ENCODE peak calls at places on chromosomes 13 and 19, in seven cellular contexts. I is H1, V is SK-N-SH, A is K562, X is HCT116, M is HepG2, N is GM12878. Y is an unnamed sample.
A peak's percentile ranks its signal among the peaks of the same experiment; 100 is the strongest.

GRCh38 chr13:36914648-36915047 is 5.4 kb downstream of the SMAD9 start:
- DNase-seq in N (no peak), V (no peak), M (no peak), X (no peak), A (no peak), I (no peak), Y (no peak)

GRCh38 chr13:43614063-43614462 is 172.7 kb downstream of the ENOX1 start:
- DNase-seq in X (no peak), M (no peak), N (no peak), I (no peak), A (no peak), V (no peak), Y (no peak)

GRCh38 chr19:35517342-35517741 is 3.9 kb upstream of the DMKN start:
- DNase-seq in X (no peak), N (no peak), I (no peak), A (no peak), M (no peak), V (no peak), Y (no peak)

GRCh38 chr13:104823071-104823470 is 1712.4 kb downstream of the EFNB2 start:
- DNase-seq in X (no peak), A (no peak), M (no peak), V (no peak), N (no peak), I (no peak), Y (no peak)

GRCh38 chr19:8302734-8303133 is 5.4 kb downstream of the CD320 start:
- DNase-seq in M (no peak), I (peak; percentile 38), N (no peak), V (no peak), A (no peak), X (no peak), Y (no peak)

GRCh38 chr13:20156711-20157110 is 4.1 kb downstream of the GJA3 start:
- DNase-seq in A (no peak), I (no peak), N (no peak), X (no peak), V (no peak), M (no peak), Y (no peak)

GRCh38 chr13:50125306-50125555 is 110.0 kb downstream of the KCNRG start:
- DNase-seq in I (no peak), V (no peak), A (no peak), N (no peak), X (no peak), M (no peak), Y (no peak)

GRCh38 chr13:55234311-55234710 is 1906.4 kb upstream of the PRR20A start:
- DNase-seq in X (no peak), N (no peak), A (no peak), I (no peak), V (no peak), M (no peak), Y (no peak)

GRCh38 chr19:4676955-4677731 is 7.0 kb upstream of the MYDGF start:
- DNase-seq in A (peak; percentile 79), V (peak; percentile 69), N (no peak), X (peak; percentile 83), I (peak; percentile 91), M (peak; percentile 69), Y (peak; percentile 70)

GRCh38 chr19:30676990-30677679 is 305.0 kb downstream of the ZNF536 start:
- DNase-seq in A (no peak), M (no peak), X (no peak), I (no peak), V (no peak), N (no peak), Y (no peak)

GRCh38 chr13:41058229-41059070 is 2.9 kb upstream of the WBP4 start:
- DNase-seq in N (no peak), A (no peak), X (no peak), M (no peak), V (no peak), I (no peak), Y (no peak)

GRCh38 chr19:19514215-19514633 is 1.1 kb downstream of the TSSK6 start:
- DNase-seq in A (no peak), N (no peak), M (no peak), X (no peak), V (no peak), I (no peak), Y (no peak)

GRCh38 chr19:45139286-45140143 is 21.3 kb downstream of the NKPD1 start:
- DNase-seq in A (no peak), I (no peak), N (no peak), X (no peak), M (no peak), V (no peak), Y (no peak)

GRCh38 chr13:109761695-109762094 is 24.7 kb downstream of the IRS2 start:
- DNase-seq in V (no peak), N (no peak), M (no peak), A (no peak), I (no peak), X (no peak), Y (no peak)

GRCh38 chr13:74574964-74575728 is 440.9 kb upstream of the KLF12 start:
- DNase-seq in X (no peak), M (no peak), A (no peak), V (peak; percentile 22), I (no peak), N (no peak), Y (no peak)

GRCh38 chr13:74191036-74191809 is 57.0 kb upstream of the KLF12 start:
- DNase-seq in I (no peak), M (no peak), A (no peak), V (no peak), N (no peak), X (no peak), Y (no peak)

GRCh38 chr13:49569993-49570689 is 15.2 kb downstream of the RCBTB1 start:
- DNase-seq in I (no peak), M (no peak), V (peak; percentile 31), X (no peak), N (no peak), A (no peak), Y (peak; percentile 29)

GRCh38 chr13:71030789-71031188 is 836.2 kb downstream of the DACH1 start:
- DNase-seq in N (no peak), X (no peak), V (no peak), I (no peak), M (peak; percentile 77), A (no peak), Y (no peak)

GRCh38 chr19:30046522-30046921 is 104.5 kb downstream of the URI1 start:
- DNase-seq in A (no peak), I (no peak), X (no peak), M (no peak), V (peak; percentile 50), N (peak; percentile 33), Y (no peak)

GRCh38 chr13:94033830-94034642 is 445.4 kb downstream of the DCT start:
- DNase-seq in M (no peak), V (no peak), I (no peak), X (no peak), A (no peak), N (no peak), Y (no peak)

GRCh38 chr13:41562083-41562482 is 104.7 kb downstream of the RGCC start:
- DNase-seq in I (no peak), N (no peak), V (no peak), M (no peak), X (no peak), A (no peak), Y (no peak)

GRCh38 chr19:19637186-19637522 is 6.3 kb downstream of the GMIP start:
- DNase-seq in N (no peak), X (no peak), A (no peak), M (no peak), I (no peak), V (no peak), Y (no peak)

GRCh38 chr19:15256708-15257331 is 24.6 kb upstream of the EPHX3 start:
- DNase-seq in N (no peak), I (no peak), M (no peak), A (no peak), V (no peak), X (no peak), Y (no peak)

GRCh38 chr19:2813235-2814160 is 6.2 kb upstream of the ZNF554 start:
- DNase-seq in N (no peak), I (peak; percentile 35), X (no peak), M (no peak), A (no peak), V (peak; percentile 94), Y (peak; percentile 41)
- TF ChIP-seq JUND in N (no peak), I (no peak), X (no peak), M (no peak), A (no peak), V (no peak), Y (no peak)

DNA sequence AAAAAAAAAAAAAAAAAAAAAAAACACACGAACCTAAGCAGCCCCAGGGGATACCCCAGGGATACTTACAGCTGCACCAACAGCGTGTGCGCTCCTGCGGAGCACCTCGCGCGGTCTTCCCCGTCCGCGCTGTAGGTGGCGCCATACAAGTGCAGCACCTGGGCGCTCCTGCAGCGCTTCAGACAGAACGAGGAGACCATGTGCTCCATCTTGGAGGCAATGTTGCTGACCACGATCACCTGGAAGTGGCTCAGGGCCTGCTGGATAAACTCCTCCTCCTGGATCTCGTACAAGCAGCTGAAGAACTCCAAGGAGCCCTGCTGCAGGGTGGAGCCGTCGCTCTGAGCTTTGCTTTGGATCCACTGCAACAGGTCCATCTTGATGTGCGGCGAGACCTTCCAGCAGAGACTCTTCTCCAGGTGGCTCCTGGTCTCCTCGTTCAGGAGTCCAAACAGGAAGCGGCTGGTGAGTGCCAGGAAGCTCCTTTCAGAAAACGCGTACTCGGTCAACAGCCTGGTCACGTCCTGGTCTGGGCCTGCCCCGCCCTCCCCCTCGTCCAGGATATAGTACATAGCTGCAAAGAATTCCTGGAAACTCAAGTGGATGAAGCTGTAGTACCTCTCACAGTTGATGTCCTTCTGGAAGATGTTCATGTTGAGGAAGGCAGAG is 14.5 kb downstream of the NLRP12 start:
- DNase-seq in A (peak; percentile 53), V (peak; percentile 46), I (peak; percentile 90), N (no peak), M (no peak), X (no peak), Y (peak; percentile 56)
- TF ChIP-seq JUND in A (no peak), V (no peak), I (no peak), N (no peak), M (no peak), X (no peak), Y (no peak)

GRCh38 chr13:38954291-38954690 is 36.3 kb downstream of the STOML3 start:
- DNase-seq in X (no peak), V (no peak), N (no peak), I (no peak), A (no peak), M (no peak), Y (no peak)
- TF ChIP-seq JUND in X (peak; percentile 39), V (no peak), N (no peak), I (no peak), A (no peak), M (no peak), Y (no peak)

GRCh38 chr19:50043967-50044366 is 18.2 kb downstream of the ZNF473 start:
- DNase-seq in N (no peak), A (no peak), M (no peak), V (no peak), X (no peak), I (no peak), Y (no peak)

GRCh38 chr19:50047686-50048085 is 21.9 kb downstream of the ZNF473 start:
- DNase-seq in V (no peak), A (no peak), M (no peak), X (no peak), I (no peak), N (no peak), Y (no peak)

GRCh38 chr19:50044922-50045321 is 19.1 kb downstream of the ZNF473 start:
- DNase-seq in I (no peak), M (no peak), X (no peak), N (no peak), A (no peak), V (no peak), Y (no peak)

GRCh38 chr19:50050406-50051223 is 24.8 kb downstream of the ZNF473 start:
- DNase-seq in I (peak; percentile 63), A (peak; percentile 84), N (peak; percentile 23), X (no peak), V (peak; percentile 86), M (no peak), Y (peak; percentile 51)

GRCh38 chr19:50046649-50047503 is 21.1 kb downstream of the ZNF473 start:
- DNase-seq in V (peak; percentile 50), M (peak; percentile 60), N (no peak), X (peak; percentile 27), A (peak; percentile 59), I (peak; percentile 84), Y (no peak)
- TF ChIP-seq JUND in V (no peak), M (no peak), N (no peak), X (no peak), A (no peak), I (no peak), Y (no peak)